ENCODE peak calls at places on chromosomes 7 and 10, in four cellular contexts. C is body of pancreas, A is stomach, S is neural crest cell. R is an unnamed sample.

GRCh38 chr10:90222939-90223338 is 521.5 kb downstream of the KIF20B start:
- DNase-seq in C (no peak), S (no peak), A (no peak), R (no peak)

GRCh38 chr7:95322396-95322795 is 1.9 kb downstream of the PON1 start:
- DNase-seq in A (no peak), C (no peak), S (no peak), R (no peak)

GRCh38 chr7:26865094-26865388 is 651 bp upstream of the SKAP2 start:
- DNase-seq in C (no peak), S (no peak), A (peak), R (no peak)

GRCh38 chr7:41870017-41870416 is 167.1 kb upstream of the INHBA start:
- DNase-seq in A (no peak), C (no peak), S (no peak), R (no peak)

GRCh38 chr7:66265566-66265965 is 60.4 kb downstream of the TPST1 start:
- DNase-seq in A (no peak), C (no peak), S (no peak), R (no peak)

GRCh38 chr7:46672861-46673260 is 751.8 kb upstream of the IGFBP3 start:
- DNase-seq in C (no peak), S (no peak), A (no peak), R (no peak)

GRCh38 chr10:132183046-132183445 is 3.7 kb upstream of the DPYSL4 start:
- DNase-seq in C (peak), S (no peak), A (peak), R (peak)

GRCh38 chr10:112953760-112954159 is 3.7 kb downstream of the TCF7L2 start:
- DNase-seq in C (no peak), A (no peak), S (no peak), R (peak)

GRCh38 chr7:22320416-22320815 is 36.5 kb downstream of the RAPGEF5 start:
- DNase-seq in A (no peak), C (no peak), S (no peak), R (no peak)

GRCh38 chr7:80611779-80612178 is 26.7 kb upstream of the CD36 start:
- DNase-seq in C (peak), A (peak), S (no peak), R (peak)

GRCh38 chr7:74266191-74266963 is 12.2 kb upstream of the RFC2 start:
- DNase-seq in S (no peak), C (no peak), A (no peak), R (no peak)

GRCh38 chr10:12597800-12598750 is 248.7 kb downstream of the CAMK1D start:
- DNase-seq in C (no peak), A (no peak), S (no peak), R (no peak)

GRCh38 chr7:91425149-91425548 is 160.9 kb downstream of the FZD1 start:
- DNase-seq in A (no peak), C (no peak), S (no peak), R (no peak)

GRCh38 chr7:134752006-134752760 is 27.3 kb upstream of the CALD1 start:
- DNase-seq in S (no peak), A (no peak), C (no peak), R (no peak)

GRCh38 chr10:106802949-106803348 is 361.6 kb downstream of the SORCS1 start:
- DNase-seq in A (no peak), S (no peak), C (no peak), R (no peak)

GRCh38 chr7:76016191-76016947 is 22.0 kb upstream of the TMEM120A start:
- DNase-seq in S (no peak), A (no peak), C (no peak), R (no peak)

GRCh38 chr7:74454948-74455804 is 1.5 kb downstream of the GTF2IRD1 start:
- DNase-seq in A (peak), S (no peak), C (peak), R (peak)

GRCh38 chr7:85262891-85263290 is 76.0 kb upstream of the SEMA3D start:
- DNase-seq in S (no peak), A (no peak), C (no peak), R (no peak)

GRCh38 chr7:25989140-25989705 is 162.8 kb upstream of the NFE2L3 start:
- DNase-seq in S (no peak), A (peak), C (peak), R (no peak)

GRCh38 chr7:156612930-156613329 is 27.6 kb upstream of the RNF32 start:
- DNase-seq in A (no peak), C (no peak), S (no peak), R (no peak)

GRCh38 chr7:123789817-123790216 is 41.0 kb upstream of the WASL start:
- DNase-seq in A (no peak), C (no peak), S (no peak), R (no peak)

GRCh38 chr7:47721670-47722069 is 139.8 kb upstream of the TNS3 start:
- DNase-seq in C (no peak), A (no peak), S (no peak), R (peak)

GRCh38 chr7:100220833-100221718 is 1.3 kb downstream of the PVRIG start:
- DNase-seq in A (peak), C (no peak), S (no peak), R (no peak)

GRCh38 chr10:108393111-108393510 is 1228.6 kb upstream of the SORCS1 start:
- DNase-seq in S (no peak), C (no peak), A (peak), R (no peak)

DNA sequence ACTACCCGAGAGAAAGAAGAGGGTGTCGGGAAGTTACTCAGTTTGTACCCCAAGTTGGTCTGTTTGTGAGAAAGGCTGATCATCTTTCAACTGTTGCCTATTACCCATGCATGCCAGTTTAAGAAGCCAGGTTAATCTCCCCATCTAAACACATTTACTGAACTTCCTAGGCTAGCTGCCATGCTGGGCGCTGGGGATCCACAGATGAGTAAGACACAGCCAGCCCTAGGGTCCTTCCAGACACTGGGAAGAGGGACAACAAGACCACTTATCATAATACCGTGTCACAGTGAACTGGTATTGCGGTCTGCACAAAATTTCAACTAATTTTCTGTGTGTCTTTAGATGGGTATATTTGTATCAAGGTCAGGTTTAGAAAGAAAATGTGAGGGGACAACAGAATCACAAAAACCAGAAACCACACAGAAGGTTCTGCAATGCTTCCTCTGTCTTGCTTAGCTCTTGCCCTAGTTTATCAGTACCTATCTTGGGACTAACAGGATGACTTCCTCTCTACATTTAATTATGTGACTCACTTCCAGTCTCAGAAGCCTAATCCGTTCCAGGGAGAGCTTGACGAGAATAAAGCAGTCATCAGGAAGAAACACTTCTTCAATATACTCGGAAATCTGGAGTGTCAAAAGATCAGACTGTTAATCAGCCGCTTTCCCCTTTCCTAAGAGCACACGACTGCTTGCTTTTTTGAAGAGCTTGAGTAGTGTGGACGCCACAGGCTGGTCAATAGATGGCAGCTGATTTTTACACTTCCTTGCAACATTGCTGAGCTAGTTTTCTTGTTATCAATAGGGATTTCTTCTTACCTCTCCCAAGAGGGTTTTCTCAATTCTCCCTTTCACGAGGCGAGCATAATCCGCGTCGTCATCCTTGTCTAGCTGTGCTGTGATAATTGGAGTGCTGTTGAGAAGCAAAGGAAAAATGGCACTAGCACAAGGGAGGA is 45.7 kb downstream of the POLR3A start:
- DNase-seq in C (no peak), S (no peak), A (no peak), R (no peak)
- TF ChIP-seq CTCF in C (no peak), S (no peak), A (no peak), R (no peak)

GRCh38 chr7:140475747-140476333 is 3.5 kb downstream of the MKRN1 start:
- DNase-seq in C (peak), A (peak), S (peak), R (peak)
- TF ChIP-seq CTCF in C (peak), A (peak), S (peak), R (peak)

GRCh38 chr7:98869374-98870070 is at the start of gene TMEM130:
- DNase-seq in C (no peak), S (no peak), A (no peak), R (no peak)

GRCh38 chr7:98870071-98870651 is 347 bp upstream of the TMEM130 start:
- DNase-seq in A (no peak), C (no peak), S (no peak), R (peak)

GRCh38 chr7:98870807-98871491 is 1.1 kb upstream of the TMEM130 start:
- DNase-seq in A (no peak), C (no peak), S (no peak), R (no peak)

GRCh38 chr7:98874942-98875341 is 3.4 kb upstream of the TRRAP start:
- DNase-seq in A (no peak), S (no peak), C (no peak), R (no peak)

DNA sequence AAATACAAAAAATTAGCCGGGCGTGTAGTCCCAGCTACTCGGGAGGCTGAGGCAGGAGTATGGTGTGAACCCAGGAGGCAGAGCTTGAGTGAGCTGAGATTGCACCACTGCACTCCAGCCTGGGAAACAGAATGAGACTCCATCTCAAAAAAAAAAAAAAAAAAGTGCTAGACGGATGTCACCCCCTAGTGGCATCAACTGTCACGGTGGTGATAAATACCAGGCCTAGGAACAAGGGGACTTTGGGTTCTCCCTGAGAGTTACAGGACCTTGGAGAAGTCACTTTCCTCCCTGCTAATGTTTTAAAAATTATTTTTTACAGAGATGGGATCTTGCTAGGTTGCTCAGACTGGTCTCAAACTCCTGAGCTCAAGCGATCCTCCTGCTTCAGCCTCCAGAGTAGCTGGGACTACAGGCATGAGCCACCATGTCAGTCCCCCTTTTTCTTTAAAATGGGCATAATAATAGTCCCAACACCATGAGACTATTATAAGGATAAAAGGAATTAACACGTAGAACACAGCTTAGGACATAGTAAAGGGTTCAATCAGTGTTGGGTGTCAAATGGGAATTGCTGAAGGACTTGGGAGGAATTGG is 2.6 kb upstream of the TMEM130 start:
- DNase-seq in A (no peak), S (no peak), C (no peak), R (no peak)
- TF ChIP-seq CTCF in A (no peak), S (peak), C (no peak), R (peak)

GRCh38 chr10:69123306-69123746 is 652 bp upstream of the VPS26A start:
- DNase-seq in S (no peak), A (peak), C (no peak), R (no peak)
- TF ChIP-seq CTCF in S (no peak), A (no peak), C (no peak), R (peak)

DNA sequence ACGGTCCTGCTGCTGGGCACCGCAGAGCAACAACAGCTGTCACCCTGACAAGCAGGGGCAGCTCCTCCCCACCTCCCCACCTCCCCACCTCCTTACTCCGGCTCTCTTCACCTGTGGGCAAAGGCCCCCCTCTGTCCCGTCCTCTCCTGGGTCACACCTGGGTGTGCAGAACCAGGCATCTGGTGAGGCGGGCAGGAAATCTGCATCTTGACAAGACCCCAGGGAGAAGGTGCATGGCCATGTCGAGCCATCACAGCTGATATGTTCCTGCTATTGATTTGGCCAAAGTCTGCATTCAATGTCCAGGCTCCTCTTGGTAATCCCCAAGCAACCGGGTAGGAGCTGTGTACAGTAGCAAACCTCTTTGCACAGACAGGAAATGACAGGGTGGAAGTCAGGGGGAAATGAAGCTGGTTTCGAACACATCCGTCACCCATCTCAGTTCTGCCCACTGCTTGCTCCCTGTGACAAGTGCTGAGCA is 554.2 kb downstream of the DNAJB6 start:
- DNase-seq in S (no peak), C (no peak), A (no peak), R (no peak)
- TF ChIP-seq CTCF in S (no peak), C (no peak), A (no peak), R (no peak)

GRCh38 chr10:73263948-73264347 is 11.5 kb upstream of the MRPS16 start:
- DNase-seq in A (no peak), C (no peak), S (no peak), R (no peak)
- TF ChIP-seq CTCF in A (peak), C (peak), S (peak), R (no peak)

DNA sequence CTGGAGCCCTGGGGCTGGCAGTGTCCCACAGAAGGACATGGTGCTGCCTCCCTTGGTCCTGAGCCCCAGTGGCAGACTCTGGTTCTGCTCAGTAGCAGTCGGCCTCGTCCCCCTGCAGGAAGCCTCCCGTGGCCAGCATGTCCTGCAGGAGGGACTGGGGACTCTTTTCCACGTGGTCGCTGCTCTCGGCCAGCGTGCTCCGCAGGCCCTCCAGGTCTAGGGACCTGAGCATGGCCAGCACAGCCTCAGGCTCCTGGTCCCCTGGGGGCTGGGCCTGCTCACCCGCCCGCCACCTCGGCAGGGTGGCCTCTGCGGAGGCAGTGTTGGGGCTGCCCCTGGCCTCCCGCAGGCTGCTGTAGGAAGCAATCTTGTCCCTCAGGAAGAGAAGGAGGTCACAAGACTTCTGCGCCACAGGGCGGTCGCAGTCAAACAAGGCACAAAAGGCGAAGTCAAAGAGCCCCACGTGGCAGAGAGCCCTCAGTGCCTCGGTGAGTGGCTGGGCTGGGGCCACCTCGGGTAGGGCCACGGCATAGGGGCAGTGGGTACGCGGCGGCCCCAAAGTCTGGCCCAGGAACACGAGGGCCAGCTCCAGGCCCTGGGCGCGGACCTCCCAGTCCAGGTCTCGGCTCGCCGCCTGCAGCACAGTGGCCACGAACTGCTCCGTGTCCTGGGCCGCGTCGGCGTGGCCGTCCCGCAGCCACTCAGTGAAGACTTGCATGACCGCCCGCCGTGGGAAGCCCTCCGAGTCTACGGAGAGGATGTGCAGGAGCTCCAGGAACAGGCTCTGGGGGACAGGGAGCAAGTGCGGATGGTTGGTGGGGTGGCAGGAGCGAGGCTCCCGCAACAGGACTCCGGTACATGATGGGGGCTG is 17.1 kb downstream of the BRAT1 start:
- DNase-seq in C (no peak), S (no peak), A (no peak), R (no peak)
- TF ChIP-seq CTCF in C (no peak), S (no peak), A (no peak), R (peak)

DNA sequence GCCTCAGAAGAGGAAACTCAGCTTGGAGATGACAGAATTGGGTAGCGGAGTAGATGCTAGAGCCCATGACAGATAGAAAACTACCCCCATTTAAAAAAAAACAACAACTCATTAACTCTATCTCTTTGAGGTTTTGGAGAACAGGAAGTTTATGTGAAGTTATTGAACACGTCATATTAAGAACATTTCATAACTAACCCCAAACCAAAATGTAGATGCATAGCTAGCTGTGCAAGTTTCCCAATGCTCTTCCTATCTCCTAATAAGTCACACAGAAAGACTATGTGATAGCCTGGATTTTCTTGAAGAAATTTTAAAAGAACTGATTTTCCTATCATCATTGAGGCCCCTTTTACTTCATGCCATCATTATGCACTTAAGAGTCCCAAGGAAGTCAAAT is 28.4 kb upstream of the AFAP1L2 start:
- DNase-seq in C (no peak), A (no peak), S (no peak), R (no peak)
- TF ChIP-seq CTCF in C (no peak), A (no peak), S (no peak), R (no peak)

GRCh38 chr10:120744040-120744439 is 107.1 kb upstream of the WDR11 start:
- DNase-seq in A (no peak), S (no peak), C (no peak), R (no peak)
- TF ChIP-seq CTCF in A (no peak), S (no peak), C (no peak), R (no peak)

R was measured in Calu3.